ENCODE peak calls at places on chromosomes 13 and 19, in six cellular contexts. A, P, N, Z, L and K are unnamed samples. For H3K4me1, the result is how much of the 10 kb centered on the place peaks cover.

GRCh38 chr13:110629735-110630134 is 14.4 kb downstream of the NAXD start:
- DNase-seq in A (no peak), P (no peak), N (no peak), Z (no peak), L (peak), K (peak)

GRCh38 chr13:41060723-41061074 is 610 bp upstream of the WBP4 start:
- DNase-seq in A (peak), P (peak), N (peak), Z (peak), L (peak), K (peak)

GRCh38 chr13:100024023-100024422 is 42.4 kb downstream of the ZIC2 start:
- DNase-seq in A (no peak), P (no peak), N (no peak), Z (no peak), L (no peak), K (no peak)

GRCh38 chr13:99159331-99160061 is 41.2 kb upstream of the UBAC2 start:
- DNase-seq in A (no peak), P (no peak), N (no peak), Z (no peak), L (no peak), K (no peak)

GRCh38 chr13:30049692-30050091 is 199.3 kb upstream of the UBL3 start:
- DNase-seq in A (no peak), P (no peak), N (no peak), Z (no peak), L (no peak), K (no peak)

GRCh38 chr19:53102701-53103140 is 501 bp downstream of the ZNF160 start:
- DNase-seq in A (peak), P (peak), N (peak), Z (peak), L (peak), K (no peak)

GRCh38 chr19:15915109-15915508 is 17.2 kb upstream of the CYP4F2 start:
- DNase-seq in A (no peak), P (no peak), N (no peak), Z (no peak), L (no peak), K (no peak)

GRCh38 chr13:106455777-106456176 is 79.7 kb downstream of the EFNB2 start:
- DNase-seq in A (no peak), P (no peak), N (no peak), Z (no peak), L (no peak), K (no peak)

GRCh38 chr19:34265221-34265650 is 10.9 kb downstream of the GARRE1 start:
- DNase-seq in A (peak), P (no peak), N (no peak), Z (no peak), L (no peak), K (no peak)

GRCh38 chr19:34273121-34273845 is 18.9 kb downstream of the GARRE1 start:
- DNase-seq in A (no peak), P (no peak), N (no peak), Z (no peak), L (no peak), K (no peak)

GRCh38 chr19:34269968-34270621 is 15.7 kb downstream of the GARRE1 start:
- DNase-seq in A (peak), P (no peak), N (peak), Z (peak), L (peak), K (peak)

GRCh38 chr19:34269489-34269888 is 15.1 kb downstream of the GARRE1 start:
- DNase-seq in A (no peak), P (no peak), N (peak), Z (no peak), L (no peak), K (no peak)

GRCh38 chr19:34269081-34269480 is 14.7 kb downstream of the GARRE1 start:
- DNase-seq in A (no peak), P (no peak), N (peak), Z (no peak), L (peak), K (no peak)
- H3K4me3 ChIP-seq in A (no peak), P (no peak), N (no peak), Z (no peak), L (peak), K (peak)

GRCh38 chr19:39276740-39277139 is 8.5 kb downstream of the IFNL2 start:
- DNase-seq in A (no peak), P (no peak), N (no peak), Z (no peak), L (no peak), K (peak)

GRCh38 chr19:39277598-39277997 is 9.4 kb downstream of the IFNL2 start:
- DNase-seq in A (no peak), P (no peak), N (no peak), Z (no peak), L (no peak), K (no peak)

GRCh38 chr19:39284032-39284431 is 12.2 kb upstream of the IFNL1 start:
- DNase-seq in A (no peak), P (no peak), N (no peak), Z (no peak), L (no peak), K (no peak)

GRCh38 chr19:39282021-39282420 is 13.8 kb downstream of the IFNL2 start:
- DNase-seq in A (no peak), P (no peak), N (no peak), Z (no peak), L (no peak), K (no peak)
- H3K4me1 ChIP-seq in A (under half), P (under half), N (under half), Z (under half), L (under half), K (under half)

GRCh38 chr13:23626730-23627129 is 56.5 kb downstream of the TNFRSF19 start:
- DNase-seq in A (no peak), P (no peak), N (no peak), Z (no peak), L (no peak), K (no peak)
- H3K27ac ChIP-seq in A (no peak), P (no peak), N (no peak), Z (no peak), L (no peak), K (no peak)

DNA sequence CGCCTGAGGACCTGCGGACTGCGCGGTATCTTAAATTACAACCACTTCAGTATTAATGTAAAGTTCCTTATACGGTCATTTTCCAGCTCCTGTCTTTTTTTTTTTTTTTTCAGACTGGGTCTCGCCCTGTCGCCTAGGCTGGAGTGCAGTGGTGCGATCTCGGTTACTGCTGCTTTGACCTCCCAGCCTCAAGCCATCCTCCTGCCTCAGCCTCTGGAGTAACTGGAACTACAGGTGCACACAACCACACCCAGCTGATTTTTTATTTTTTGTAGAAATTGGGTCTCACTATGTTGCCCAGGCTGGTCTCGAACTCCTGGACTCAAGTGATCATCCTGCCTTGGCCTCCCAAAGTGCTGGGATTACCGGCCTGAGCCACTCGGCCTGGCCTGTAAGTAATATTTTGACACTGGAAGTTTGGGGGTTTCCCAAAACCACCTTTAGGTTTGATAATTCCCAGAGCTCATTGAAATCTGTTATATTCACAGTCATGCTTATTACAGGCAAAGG is 406 bp upstream of the EID2B start:
- DNase-seq in A (no peak), P (no peak), N (no peak), Z (no peak), L (no peak), K (peak)
- H3K4me3 ChIP-seq in A (peak), P (peak), N (no peak), Z (peak), L (peak), K (peak)

GRCh38 chr19:44525721-44526430 is 3.6 kb downstream of the CEACAM20 start:
- DNase-seq in A (no peak), P (no peak), N (no peak), Z (no peak), L (no peak), K (no peak)
- H3K4me1 ChIP-seq in A (under half), P (under half), N (under half), Z (under half), L (under half), K (under half)